ENCODE peak calls at places on chromosomes 3 and 15, in seven cellular contexts. P is tibial nerve, X is spleen, N is body of pancreas, C is stomach, J is esophagus squamous epithelium, U is uterus. R is an unnamed sample.

GRCh38 chr3:107082527-107082926 is 294.7 kb upstream of the CCDC54 start:
- DNase-seq in P (no peak), U (no peak), J (no peak), N (no peak), C (no peak), X (no peak), R (no peak)

GRCh38 chr3:134807189-134807588 is 12.1 kb downstream of the EPHB1 start:
- DNase-seq in J (no peak), P (no peak), X (no peak), U (no peak), C (no peak), N (no peak), R (peak; percentile 67)

GRCh38 chr15:27179789-27180188 is 208.8 kb downstream of the GABRG3 start:
- DNase-seq in X (no peak), N (no peak), J (no peak), P (no peak), C (no peak), U (no peak), R (no peak)

GRCh38 chr3:74590620-74591262 is 23.7 kb downstream of the CNTN3 start:
- DNase-seq in U (no peak), P (no peak), X (no peak), J (no peak), N (no peak), C (no peak), R (no peak)

GRCh38 chr3:130380398-130380797 is 34.9 kb downstream of the COL6A5 start:
- DNase-seq in X (no peak), U (no peak), P (no peak), J (no peak), N (no peak), C (no peak), R (no peak)

GRCh38 chr3:88467191-88467590 is 317.4 kb downstream of the C3orf38 start:
- DNase-seq in X (no peak), J (no peak), C (no peak), P (no peak), U (no peak), N (no peak), R (no peak)

GRCh38 chr3:87088984-87089841 is 98.3 kb upstream of the VGLL3 start:
- DNase-seq in X (peak; percentile 82), C (peak; percentile 36), N (peak; percentile 68), J (no peak), U (peak; percentile 71), P (peak; percentile 46), R (no peak)

GRCh38 chr15:43225201-43225949 is 4.6 kb upstream of the EPB42 start:
- DNase-seq in P (no peak), X (no peak), J (no peak), C (no peak), U (peak; percentile 27), N (peak; percentile 57), R (no peak)

GRCh38 chr3:136279092-136279491 is 29.0 kb downstream of the PCCB start:
- DNase-seq in C (no peak), P (no peak), X (no peak), U (no peak), J (no peak), N (no peak), R (no peak)

GRCh38 chr3:38984110-38984509 is 67.6 kb downstream of the SCN11A start:
- DNase-seq in J (no peak), C (no peak), P (no peak), U (no peak), X (no peak), N (no peak), R (no peak)

GRCh38 chr15:59051867-59052861 is 52.8 kb upstream of the CCNB2 start:
- DNase-seq in P (no peak), J (no peak), X (no peak), U (no peak), C (no peak), N (no peak), R (no peak)

GRCh38 chr15:91885054-91885453 is 31.5 kb downstream of the SLCO3A1 start:
- DNase-seq in N (no peak), U (no peak), X (no peak), J (no peak), P (no peak), C (no peak), R (peak; percentile 65)

GRCh38 chr3:131960324-131960723 is 74.5 kb downstream of the CPNE4 start:
- DNase-seq in N (no peak), P (no peak), C (no peak), J (no peak), X (no peak), U (no peak), R (no peak)

GRCh38 chr3:99878005-99878404 is 60.3 kb downstream of the CMSS1 start:
- DNase-seq in P (no peak), C (no peak), N (peak; percentile 18), U (peak; percentile 36), J (no peak), X (no peak), R (no peak)

GRCh38 chr3:47161983-47162694 is 1.8 kb downstream of the SETD2 start:
- DNase-seq in U (no peak), P (no peak), C (no peak), N (no peak), J (no peak), X (no peak), R (no peak)
- H3K4me1 ChIP-seq in U (no peaks in the 10 kb centered on the region), P (peaks cover 31% of the 10 kb centered on the region), C (peaks cover 56% of the 10 kb centered on the region), N (peaks cover 54% of the 10 kb centered on the region), J (peaks cover 75% of the 10 kb centered on the region), X (peaks cover 72% of the 10 kb centered on the region), R (peaks cover 72% of the 10 kb centered on the region)

DNA sequence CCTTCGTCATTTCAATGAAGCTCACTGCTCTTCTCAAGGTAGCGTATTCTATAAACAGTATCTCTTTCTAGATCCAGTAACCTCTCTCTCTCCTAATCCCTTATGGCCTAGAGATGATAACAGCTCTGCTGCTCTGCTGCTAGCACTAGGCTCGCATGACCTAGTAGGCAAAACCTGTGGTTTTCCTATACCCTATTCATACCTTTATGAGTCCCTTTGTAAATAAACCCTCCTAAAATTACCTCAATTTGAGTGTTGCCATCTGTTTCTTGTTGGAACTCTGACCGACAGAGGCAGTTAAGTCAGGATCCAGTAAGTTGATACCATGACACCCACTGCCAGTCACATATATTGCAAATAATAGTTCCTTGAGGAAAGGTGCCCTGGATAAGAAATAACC is 7.3 kb downstream of the CCDC14 start:
- DNase-seq in X (no peak), C (no peak), P (no peak), U (no peak), J (no peak), N (no peak), R (no peak)
- H3K27ac ChIP-seq in X (no peak overlapping the region), C (no peak overlapping the region), P (no peak overlapping the region), U (no peak overlapping the region), J (no peak overlapping the region), N (no peak overlapping the region), R (no peak overlapping the region)

GRCh38 chr3:4978259-4978965 is 825 bp upstream of the BHLHE40 start:
- DNase-seq in U (peak; percentile 98), C (peak; percentile 95), N (peak; percentile 96), P (peak; percentile 88), J (peak; percentile 86), X (peak; percentile 98), R (peak; percentile 99)
- TF ChIP-seq POLR2A in U (no peak), C (no peak), N (peak; percentile 90), P (peak; percentile 33), J (peak; percentile 83), X (peak; percentile 41), R (no peak)

GRCh38 chr15:85479071-85479647 is 98.8 kb downstream of the AKAP13 start:
- DNase-seq in U (no peak), J (no peak), C (no peak), X (no peak), N (no peak), P (no peak), R (no peak)
- H3K4me1 ChIP-seq in U (peaks cover under 1% of the 10 kb centered on the region), J (peaks cover 90% of the 10 kb centered on the region), C (peaks cover 11% of the 10 kb centered on the region), X (peaks cover 83% of the 10 kb centered on the region), N (peaks cover 14% of the 10 kb centered on the region), P (peaks cover 20% of the 10 kb centered on the region), R (peaks cover 94% of the 10 kb centered on the region)

DNA sequence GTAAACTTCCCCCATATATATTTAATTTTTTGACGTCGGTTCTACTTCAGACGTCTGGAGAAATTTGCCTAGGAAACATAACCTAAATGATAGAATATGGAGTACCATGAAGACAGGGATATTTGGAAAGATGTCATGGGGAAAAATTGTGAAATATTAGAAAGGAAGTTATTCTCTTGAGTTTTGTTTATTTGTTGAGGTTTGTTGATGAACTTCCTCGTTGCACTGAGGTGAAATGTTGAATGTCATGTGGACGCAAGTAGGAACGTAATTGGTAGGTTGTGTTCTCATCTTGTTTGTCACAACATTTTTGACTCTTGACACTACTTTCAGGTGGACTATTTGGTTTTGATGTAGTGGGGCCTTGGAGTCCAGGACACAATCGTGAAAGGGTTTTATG is 1.3 kb downstream of the ABHD5 start:
- DNase-seq in U (no peak), P (no peak), N (no peak), X (no peak), C (no peak), J (no peak), R (no peak)
- H3K27ac ChIP-seq in U (no peak overlapping the region), P (no peak overlapping the region), N (peak overlapping the region; percentile 98), X (peak overlapping the region; percentile 98), C (peak overlapping the region; percentile 96), J (peak overlapping the region; percentile 66), R (no peak overlapping the region)

DNA sequence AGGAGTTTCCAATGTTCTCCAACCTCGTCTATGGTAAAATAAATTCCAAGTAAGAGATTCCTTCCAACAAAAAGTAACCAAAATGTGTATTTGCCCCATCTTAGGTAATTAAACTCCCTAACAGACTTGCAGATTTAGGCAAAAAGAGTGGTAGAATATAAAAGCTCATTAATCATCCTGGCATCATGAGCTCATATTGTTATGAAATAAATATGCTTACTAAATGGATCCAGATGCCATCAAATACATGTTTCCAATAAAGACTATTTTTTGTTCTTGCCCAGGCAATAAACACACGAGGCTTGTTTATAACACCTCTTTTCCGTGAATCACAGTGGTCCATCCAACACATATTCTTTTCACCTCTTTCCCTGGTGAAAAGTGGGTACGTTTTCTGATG is 189.4 kb downstream of the THSD4 start:
- DNase-seq in U (no peak), N (no peak), X (no peak), C (no peak), J (no peak), P (no peak), R (no peak)
- TF ChIP-seq POLR2A in U (no peak), N (no peak), X (no peak), C (no peak), J (no peak), P (no peak), R (no peak)

GRCh38 chr3:25432191-25432720 is 4.2 kb downstream of the RARB start:
- DNase-seq in X (no peak), U (no peak), C (no peak), P (no peak), N (no peak), J (no peak), R (no peak)
- H3K4me1 ChIP-seq in X (peaks cover 12% of the 10 kb centered on the region), U (no peaks in the 10 kb centered on the region), C (peaks cover 7% of the 10 kb centered on the region), P (peaks cover 2% of the 10 kb centered on the region), N (peaks cover 40% of the 10 kb centered on the region), J (peaks cover 63% of the 10 kb centered on the region), R (peaks cover 13% of the 10 kb centered on the region)

DNA sequence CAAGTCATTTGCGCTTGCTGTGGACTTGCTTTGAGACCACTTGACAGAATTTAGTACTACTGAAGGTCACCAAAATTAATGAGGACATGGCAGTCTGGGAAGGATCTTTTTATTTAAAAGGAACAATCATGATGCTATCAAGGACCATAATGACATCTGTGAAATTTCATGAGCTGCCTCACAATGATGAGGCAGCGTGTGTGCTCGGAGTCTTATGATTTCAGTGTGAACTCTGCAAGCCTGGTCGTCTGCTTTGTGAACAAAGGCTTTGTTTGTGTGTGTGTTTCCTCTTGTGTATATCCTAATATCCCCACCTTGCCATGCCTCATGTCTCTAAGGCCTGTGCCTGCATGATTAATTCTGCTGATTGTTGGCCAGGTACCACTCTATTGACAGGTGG is 46.7 kb downstream of the RAD54L2 start:
- DNase-seq in C (no peak), P (no peak), U (no peak), X (no peak), J (no peak), N (no peak), R (no peak)
- H3K27ac ChIP-seq in C (no peak overlapping the region), P (no peak overlapping the region), U (no peak overlapping the region), X (no peak overlapping the region), J (no peak overlapping the region), N (no peak overlapping the region), R (no peak overlapping the region)

R was measured in vagina.